ENCODE peak calls at places on chromosomes 11 and 22, in four cellular contexts. P is NCI-H1092 treated with DMSO at 0.1 percent for 48 hours; V is activated CD4-positive, alpha-beta memory T cell treated with anti-CD3 and anti-CD28 coated beads for 36 hours; S is ACHN. J is an unnamed sample.

GRCh38 chr11:120191058-120191457 is 19.8 kb upstream of the OAF start:
- DNase-seq in P (no peak), V (no peak), S (no peak), J (no peak)

GRCh38 chr11:45133871-45134270 is 12.6 kb upstream of the PRDM11 start:
- DNase-seq in P (no peak), V (no peak), S (no peak), J (no peak)

GRCh38 chr11:55607545-55607944 is at the start of gene OR4C11:
- DNase-seq in P (no peak), V (no peak), S (no peak), J (no peak)

GRCh38 chr22:26970809-26971394 is 313.5 kb downstream of the MIAT start:
- DNase-seq in P (no peak), V (no peak), S (no peak), J (no peak)

GRCh38 chr11:10770626-10771254 is 19.7 kb downstream of the CTR9 start:
- DNase-seq in P (peak), V (peak), S (peak), J (no peak)

GRCh38 chr22:17777717-17778044 is 3.4 kb upstream of the BID start:
- DNase-seq in P (no peak), V (no peak), S (no peak), J (no peak)

GRCh38 chr22:24285245-24285644 is 14.6 kb downstream of the SPECC1L start:
- DNase-seq in P (no peak), V (no peak), S (no peak), J (no peak)

GRCh38 chr11:45444796-45445195 is 158.7 kb upstream of the SYT13 start:
- DNase-seq in P (no peak), V (peak), S (no peak), J (no peak)

GRCh38 chr11:59769086-59769485 is 13.9 kb downstream of the STX3 start:
- DNase-seq in P (no peak), V (no peak), S (no peak), J (no peak)

GRCh38 chr11:104968856-104969776 is 742 bp upstream of the CASP4 start:
- DNase-seq in P (peak), V (no peak), S (peak), J (no peak)

GRCh38 chr11:69963533-69964246 is 114.4 kb upstream of the ANO1 start:
- DNase-seq in P (no peak), V (no peak), S (no peak), J (no peak)

GRCh38 chr11:73326929-73327811 is 19.1 kb downstream of the ARHGEF17 start:
- DNase-seq in P (no peak), V (peak), S (no peak), J (no peak)

GRCh38 chr11:17765381-17766359 is 31.1 kb downstream of the KCNC1 start:
- DNase-seq in P (no peak), V (no peak), S (no peak), J (no peak)

GRCh38 chr11:134764966-134765365 is 352.9 kb upstream of the B3GAT1 start:
- DNase-seq in P (no peak), V (no peak), S (no peak), J (no peak)

GRCh38 chr11:68315581-68315920 is 3.2 kb downstream of the LRP5 start:
- DNase-seq in P (no peak), V (no peak), S (no peak), J (no peak)

GRCh38 chr22:42152661-42153270 is 22.2 kb upstream of the CYP2D6 start:
- DNase-seq in P (no peak), V (no peak), S (no peak), J (no peak)

GRCh38 chr11:2276999-2277328 is 6.6 kb upstream of the ASCL2 start:
- DNase-seq in P (no peak), V (no peak), S (no peak), J (no peak)

GRCh38 chr22:42964994-42965699 is 49.8 kb downstream of the PACSIN2 start:
- DNase-seq in P (no peak), V (peak), S (no peak), J (no peak)

GRCh38 chr11:125918140-125918840 is 14.0 kb downstream of the DDX25 start:
- DNase-seq in P (no peak), V (no peak), S (no peak), J (no peak)

GRCh38 chr22:35952576-35952975 is 76.0 kb downstream of the RBFOX2 start:
- DNase-seq in P (no peak), V (no peak), S (no peak), J (no peak)

GRCh38 chr11:20127671-20128527 is 32.4 kb downstream of the DBX1 start:
- DNase-seq in P (peak), V (peak), S (peak), J (peak)

GRCh38 chr11:29937526-29937925 is 79.3 kb downstream of the KCNA4 start:
- DNase-seq in P (no peak), V (no peak), S (no peak), J (no peak)

GRCh38 chr11:32935462-32936029 is 42.9 kb downstream of the QSER1 start:
- DNase-seq in P (no peak), V (no peak), S (no peak), J (no peak)

GRCh38 chr11:45885274-45885920 is at the start of gene MAPK8IP1:
- DNase-seq in P (peak), V (peak), S (peak), J (no peak)

GRCh38 chr11:43250309-43250708 is 61.5 kb upstream of the API5 start:
- DNase-seq in P (no peak), V (no peak), S (no peak), J (no peak)

GRCh38 chr11:121486054-121486453 is 33.3 kb upstream of the SORL1-AS1 start:
- DNase-seq in P (no peak), V (no peak), S (no peak), J (no peak)

GRCh38 chr22:22687638-22688500 is 43.5 kb downstream of the GGTLC2 start:
- DNase-seq in P (peak), V (peak), S (peak), J (no peak)

GRCh38 chr22:49417833-49418232 is 409.8 kb downstream of the BRD1 start:
- DNase-seq in P (no peak), V (no peak), S (no peak), J (no peak)

GRCh38 chr11:110984147-110984546 is 261.4 kb upstream of the POU2AF2 start:
- DNase-seq in P (no peak), V (no peak), S (peak), J (no peak)

GRCh38 chr22:25837288-25837900 is 95.4 kb downstream of the MYO18B start:
- DNase-seq in P (no peak), V (no peak), S (peak), J (no peak)

GRCh38 chr11:46353706-46354105 is 6.4 kb downstream of the DGKZ start:
- DNase-seq in P (no peak), V (peak), S (no peak), J (no peak)

GRCh38 chr22:49996192-49996531 is 16.4 kb downstream of the IL17REL start:
- DNase-seq in P (no peak), V (no peak), S (no peak), J (no peak)

GRCh38 chr11:47980093-47980906 is at the start of gene PTPRJ:
- DNase-seq in P (peak), V (peak), S (peak), J (peak)

GRCh38 chr11:73333173-73333572 is 25.1 kb downstream of the ARHGEF17 start:
- DNase-seq in P (no peak), V (no peak), S (no peak), J (no peak)

GRCh38 chr22:33076368-33076767 is 18.2 kb upstream of the SYN3 start:
- DNase-seq in P (no peak), V (no peak), S (peak), J (no peak)

GRCh38 chr11:76653674-76654309 is 16.8 kb downstream of the LRRC32 start:
- DNase-seq in P (no peak), V (peak), S (no peak), J (no peak)

GRCh38 chr22:49624421-49625177 is 203.1 kb downstream of the BRD1 start:
- DNase-seq in P (no peak), V (no peak), S (no peak), J (no peak)